ENCODE peak calls at places on chromosomes 11 and 22, in six cellular contexts. R is PC-9; N is testis; Y is IMR-90; M is PC-3; H is CD8-positive, alpha-beta T cell. P is an unnamed sample.

GRCh38 chr22:21068681-21069276 is 23.0 kb downstream of the LRRC74B start:
- DNase-seq in R (no peak), M (no peak), H (no peak), N (no peak), Y (no peak), P (no peak)

GRCh38 chr11:102267602-102268001 is 49.7 kb upstream of the BIRC3 start:
- DNase-seq in M (peak; percentile 81), Y (peak; percentile 81), N (no peak), H (no peak), R (peak; percentile 7), P (no peak)

GRCh38 chr11:69873166-69874077 is 54.2 kb upstream of the FGF3 start:
- DNase-seq in M (no peak), R (no peak), H (no peak), Y (no peak), N (no peak), P (no peak)

GRCh38 chr11:126628790-126629621 is 273.5 kb downstream of the ST3GAL4 start:
- DNase-seq in H (no peak), R (no peak), M (no peak), Y (peak; percentile 55), N (no peak), P (no peak)

GRCh38 chr22:46240506-46240905 is 9.6 kb downstream of the CDPF1 start:
- DNase-seq in R (no peak), Y (no peak), H (no peak), M (no peak), N (no peak), P (no peak)

GRCh38 chr11:95065336-95065735 is 1.4 kb upstream of the SRSF8 start:
- DNase-seq in H (no peak), R (no peak), M (no peak), Y (no peak), N (no peak), P (no peak)

GRCh38 chr11:45560935-45561330 is 104.5 kb downstream of the CHST1 start:
- DNase-seq in H (no peak), Y (no peak), N (peak; percentile 37), R (no peak), M (no peak), P (no peak)

GRCh38 chr11:106091480-106092123 is 14.1 kb downstream of the AASDHPPT start:
- DNase-seq in R (no peak), M (peak; percentile 65), Y (peak; percentile 88), N (no peak), H (no peak), P (no peak)

GRCh38 chr11:1340111-1340510 is 30.7 kb upstream of the TOLLIP start:
- DNase-seq in N (no peak), M (no peak), R (no peak), Y (no peak), H (no peak), P (peak; percentile 77)

GRCh38 chr11:121841487-121842167 is 274.4 kb downstream of the BLID start:
- DNase-seq in R (no peak), H (no peak), N (no peak), Y (peak; percentile 83), M (peak; percentile 47), P (no peak)

GRCh38 chr11:64141081-64141783 is 24.7 kb downstream of the MACROD1 start:
- DNase-seq in M (no peak), H (no peak), N (no peak), R (no peak), Y (no peak), P (no peak)

GRCh38 chr22:50258361-50259292 is 2.9 kb downstream of the MAPK12 start:
- DNase-seq in Y (no peak), R (no peak), H (no peak), M (no peak), N (no peak), P (no peak)

GRCh38 chr11:26820739-26821138 is 98.9 kb upstream of the SLC5A12 start:
- DNase-seq in M (no peak), H (no peak), N (no peak), R (no peak), Y (peak; percentile 66), P (no peak)

GRCh38 chr22:48707749-48708557 is 1119.7 kb downstream of the BRD1 start:
- DNase-seq in M (no peak), R (no peak), N (no peak), Y (no peak), H (no peak), P (no peak)

GRCh38 chr22:18991138-18991432 is 55.0 kb upstream of the PRODH start:
- DNase-seq in H (no peak), R (no peak), Y (no peak), N (no peak), M (no peak), P (no peak)

GRCh38 chr22:35525687-35526332 is 14.8 kb upstream of the RASD2 start:
- DNase-seq in H (no peak), R (no peak), M (no peak), Y (no peak), N (no peak), P (no peak)

GRCh38 chr11:121508449-121508848 is 55.7 kb upstream of the SORL1-AS1 start:
- DNase-seq in N (no peak), Y (no peak), H (no peak), M (no peak), R (no peak), P (no peak)

GRCh38 chr11:16791494-16791961 is 53.1 kb downstream of the C11orf58 start:
- DNase-seq in H (no peak), N (peak; percentile 27), M (peak; percentile 88), Y (peak; percentile 95), R (peak; percentile 45), P (no peak)

GRCh38 chr11:33952805-33953204 is 60.9 kb upstream of the LMO2 start:
- DNase-seq in H (no peak), Y (no peak), N (no peak), R (no peak), M (no peak), P (no peak)

GRCh38 chr11:33948494-33948893 is 56.6 kb upstream of the LMO2 start:
- DNase-seq in N (no peak), Y (no peak), M (no peak), H (no peak), R (no peak), P (no peak)

GRCh38 chr11:33945481-33946268 is 53.8 kb upstream of the LMO2 start:
- DNase-seq in M (no peak), N (no peak), R (no peak), Y (no peak), H (no peak), P (no peak)

GRCh38 chr11:33946930-33947329 is 55.1 kb upstream of the LMO2 start:
- DNase-seq in N (no peak), Y (no peak), R (no peak), H (no peak), M (no peak), P (no peak)

DNA sequence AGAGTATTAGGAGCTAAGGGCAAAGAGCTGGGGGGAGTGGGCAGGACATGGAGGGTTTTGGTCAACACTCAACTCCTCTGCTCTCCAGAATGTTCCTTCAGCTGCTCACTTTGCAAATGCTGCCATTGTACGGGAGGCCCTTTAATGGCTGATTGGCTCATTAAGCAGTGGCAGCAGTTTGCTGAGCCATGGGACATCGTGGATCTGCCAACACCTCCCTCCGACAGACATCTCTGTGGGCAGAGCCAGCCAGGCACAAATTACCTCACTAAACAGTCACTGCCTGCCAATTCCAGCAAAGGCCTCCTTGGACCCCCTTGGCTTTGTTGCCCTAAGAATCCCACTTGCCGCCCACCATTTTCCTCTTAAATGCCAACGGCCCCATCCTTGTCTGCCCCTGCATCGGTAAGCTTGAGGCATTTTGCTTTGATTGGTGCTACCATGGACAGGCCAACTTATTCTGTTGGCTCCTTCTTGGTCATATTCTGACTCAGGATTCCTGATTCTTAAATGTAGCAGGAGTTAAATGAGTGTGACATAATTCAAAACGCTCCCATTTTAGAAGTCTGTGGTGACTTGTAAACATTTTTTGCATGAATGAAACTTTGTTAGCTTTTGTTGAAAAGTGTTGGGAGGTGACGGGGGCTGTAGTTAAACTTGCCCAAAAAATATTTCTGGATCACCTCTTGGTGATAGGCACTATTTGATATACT is 57.5 kb upstream of the LMO2 start:
- DNase-seq in N (no peak), Y (no peak), M (no peak), H (no peak), R (no peak), P (no peak)
- TF ChIP-seq CTCF in N (no peak), Y (no peak), M (no peak), H (no peak), R (no peak), P (no peak)

GRCh38 chr11:2649400-2649799 is 50.4 kb downstream of the KCNQ1OT1 start:
- DNase-seq in R (no peak), M (no peak), H (no peak), Y (no peak), N (no peak), P (no peak)

GRCh38 chr11:2647167-2647566 is 52.6 kb downstream of the KCNQ1OT1 start:
- DNase-seq in R (no peak), H (no peak), Y (no peak), N (no peak), M (no peak), P (no peak)

GRCh38 chr11:2649848-2650247 is 49.9 kb downstream of the KCNQ1OT1 start:
- DNase-seq in M (no peak), H (no peak), N (no peak), Y (no peak), R (no peak), P (no peak)

GRCh38 chr11:2650343-2650867 is 49.4 kb downstream of the KCNQ1OT1 start:
- DNase-seq in H (no peak), M (no peak), N (no peak), Y (no peak), R (no peak), P (no peak)

GRCh38 chr11:2647953-2648352 is 51.8 kb downstream of the KCNQ1OT1 start:
- DNase-seq in N (no peak), Y (no peak), M (no peak), H (no peak), R (no peak), P (no peak)
- H3K9me3 ChIP-seq in N (no peaks in the 10 kb centered on the region), Y (peaks cover 68% of the 10 kb centered on the region), M (peaks cover 31% of the 10 kb centered on the region), H (peaks cover 17% of the 10 kb centered on the region), R (peaks cover 63% of the 10 kb centered on the region), P (peaks cover 42% of the 10 kb centered on the region)

GRCh38 chr11:83629775-83630174 is 343.6 kb upstream of the CCDC90B start:
- DNase-seq in H (no peak), R (no peak), N (no peak), M (no peak), Y (no peak), P (no peak)

GRCh38 chr11:83625336-83625735 is 339.2 kb upstream of the CCDC90B start:
- DNase-seq in H (no peak), Y (no peak), N (no peak), R (no peak), M (no peak), P (no peak)

DNA sequence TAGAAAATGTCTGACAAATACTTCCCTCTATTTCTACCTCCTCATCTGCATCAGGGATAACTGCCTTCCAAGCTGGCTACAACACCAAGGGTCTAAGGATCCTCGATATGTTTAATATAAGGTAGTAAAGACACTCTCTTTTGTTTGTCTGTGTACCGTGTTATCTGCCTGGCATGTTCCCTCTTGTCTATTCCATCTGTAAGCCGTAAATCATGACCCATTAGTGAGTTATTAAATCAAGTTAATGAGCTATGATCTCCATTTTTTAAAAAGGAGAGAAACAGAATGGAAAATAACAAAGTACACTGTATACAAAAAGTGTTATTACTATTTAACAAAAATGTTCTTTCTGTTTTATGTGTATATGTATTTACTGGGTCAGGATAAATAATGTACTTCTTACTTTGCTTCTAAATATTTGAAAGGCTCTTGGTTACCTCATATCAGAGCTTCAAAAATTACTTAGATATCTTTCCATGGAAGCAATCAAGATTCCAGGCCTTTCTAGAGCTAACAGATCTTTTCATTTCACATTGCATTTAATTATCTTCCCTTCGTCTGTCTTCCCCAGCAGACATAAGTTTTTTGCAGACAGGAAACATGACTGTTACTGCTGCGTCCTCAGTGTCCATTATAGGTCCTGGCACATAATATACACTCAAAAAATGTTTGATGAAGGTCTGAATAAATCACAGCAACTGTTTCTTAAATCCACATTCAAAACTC is 342.6 kb upstream of the CCDC90B start:
- DNase-seq in Y (no peak), R (no peak), N (no peak), M (no peak), H (no peak), P (no peak)
- H3K36me3 ChIP-seq in Y (no peaks in the 10 kb centered on the region), R (no peaks in the 10 kb centered on the region), N (no peaks in the 10 kb centered on the region), M (no peaks in the 10 kb centered on the region), H (no peaks in the 10 kb centered on the region), P (no peaks in the 10 kb centered on the region)

GRCh38 chr22:30949934-30950660 is 18.5 kb downstream of the MORC2 start:
- DNase-seq in R (no peak), N (no peak), Y (no peak), H (no peak), M (no peak), P (no peak)
- TF ChIP-seq CTCF in R (no peak), N (no peak), Y (peak; percentile 11), H (no peak), M (no peak), P (no peak)

P was measured in vagina.